ENCODE peak calls at places on chromosomes 16 and 17, in ten cellular contexts. F is mucosa of descending colon, A is adrenal gland, R is GM23248, K is A673, Y is prostate gland, G is AG04450, P is psoas muscle, E is dorsolateral prefrontal cortex, M is right lobe of liver. O is an unnamed sample.

GRCh38 chr17:32610027-32610650 is 123.3 kb downstream of the CDK5R1 start:
- DNase-seq in F (no peak), Y (no peak), R (no peak), G (no peak), K (no peak), P (no peak), E (no peak), M (no peak), A (no peak), O (no peak)

GRCh38 chr17:17401271-17401781 is 75.5 kb upstream of the MED9 start:
- DNase-seq in K (peak), E (no peak), Y (no peak), P (peak), F (no peak), M (peak), G (no peak), A (no peak), R (peak), O (no peak)

GRCh38 chr16:69935740-69936139 is 15.4 kb upstream of the CLEC18A start:
- DNase-seq in E (no peak), R (no peak), F (no peak), G (no peak), M (no peak), Y (no peak), K (no peak), P (no peak), A (no peak), O (no peak)

GRCh38 chr16:86961133-86961720 is 356.0 kb downstream of the C16orf95 start:
- DNase-seq in Y (no peak), M (no peak), R (peak), K (no peak), A (no peak), E (peak), P (no peak), F (no peak), G (peak), O (no peak)

GRCh38 chr16:83981799-83982198 is 13.8 kb downstream of the NECAB2 start:
- DNase-seq in G (no peak), P (no peak), Y (no peak), K (no peak), A (no peak), R (no peak), F (no peak), M (peak), E (no peak), O (no peak)

GRCh38 chr17:75069783-75070182 is 18.0 kb upstream of the SLC16A5 start:
- DNase-seq in K (no peak), F (no peak), A (no peak), P (no peak), G (no peak), R (peak), E (no peak), M (no peak), Y (peak), O (no peak)

GRCh38 chr16:9126609-9127008 is 35.2 kb downstream of the HAPSTR1 start:
- DNase-seq in Y (no peak), E (no peak), R (no peak), A (peak), M (no peak), P (no peak), K (no peak), F (no peak), G (no peak), O (no peak)

GRCh38 chr17:9987779-9988585 is 82.9 kb upstream of the RCVRN start:
- DNase-seq in G (no peak), Y (no peak), M (no peak), P (peak), F (no peak), E (no peak), A (no peak), K (peak), R (peak), O (no peak)

GRCh38 chr16:24825696-24826095 is 20.1 kb upstream of the SLC5A11 start:
- DNase-seq in P (no peak), Y (no peak), K (no peak), G (no peak), A (peak), F (no peak), M (no peak), E (no peak), R (no peak), O (no peak)

GRCh38 chr17:50051082-50051576 is 4.8 kb upstream of the ITGA3 start:
- DNase-seq in A (peak), P (peak), K (peak), R (peak), F (peak), Y (no peak), G (no peak), E (no peak), M (peak), O (no peak)

GRCh38 chr17:29718446-29719039 is 95.8 kb upstream of the CORO6 start:
- DNase-seq in K (no peak), Y (no peak), M (no peak), R (no peak), P (no peak), A (no peak), G (no peak), E (no peak), F (no peak), O (peak)

GRCh38 chr17:57755479-57756070 is 10.5 kb upstream of the CCDC182 start:
- DNase-seq in E (no peak), P (no peak), K (no peak), F (no peak), M (no peak), Y (no peak), A (no peak), R (no peak), G (no peak), O (no peak)

GRCh38 chr17:27402943-27403342 is 53.3 kb upstream of the KSR1 start:
- DNase-seq in Y (no peak), G (no peak), K (no peak), M (no peak), E (no peak), P (no peak), A (no peak), F (no peak), R (no peak), O (no peak)

GRCh38 chr16:84884311-84885023 is 64.7 kb downstream of the CRISPLD2 start:
- DNase-seq in A (no peak), Y (peak), F (peak), E (peak), G (no peak), P (peak), K (no peak), R (no peak), M (no peak), O (no peak)

GRCh38 chr16:18788828-18789514 is 1.2 kb downstream of the RPS15A start:
- DNase-seq in G (no peak), M (no peak), A (no peak), K (no peak), E (no peak), F (no peak), P (no peak), Y (no peak), R (peak), O (no peak)

GRCh38 chr16:84308120-84308519 is 13.4 kb downstream of the WFDC1 start:
- DNase-seq in A (peak), E (no peak), F (peak), G (peak), K (peak), Y (no peak), R (peak), M (no peak), P (peak), O (no peak)

GRCh38 chr17:1999557-2000251 is 25.4 kb downstream of the RTN4RL1 start:
- DNase-seq in M (peak), R (peak), E (no peak), F (peak), G (no peak), K (no peak), P (peak), Y (peak), A (peak), O (peak)

GRCh38 chr17:17900615-17901520 is 64.1 kb upstream of the SREBF1 start:
- DNase-seq in G (peak), P (peak), M (peak), R (peak), K (peak), Y (peak), E (no peak), F (peak), A (peak), O (peak)

GRCh38 chr17:75087558-75088453 is at the start of gene SLC16A5:
- DNase-seq in P (peak), G (no peak), E (peak), A (peak), K (peak), M (peak), R (peak), Y (peak), F (peak), O (peak)

GRCh38 chr16:19555938-19556778 is 655 bp downstream of the VPS35L start:
- DNase-seq in P (no peak), K (peak), M (no peak), R (peak), G (no peak), A (no peak), Y (no peak), E (no peak), F (no peak), O (no peak)

GRCh38 chr16:67281536-67282446 is 2.5 kb downstream of the PLEKHG4 start:
- DNase-seq in F (no peak), M (no peak), G (no peak), Y (no peak), K (no peak), P (peak), A (no peak), E (no peak), R (no peak), O (no peak)

GRCh38 chr17:40605301-40605700 is 40.0 kb upstream of the CCR7 start:
- DNase-seq in P (no peak), E (no peak), F (no peak), K (no peak), G (no peak), R (no peak), M (no peak), Y (no peak), A (no peak), O (no peak)

GRCh38 chr16:12551530-12551929 is 252.2 kb downstream of the CPPED1 start:
- DNase-seq in Y (no peak), G (no peak), F (no peak), M (no peak), A (no peak), P (no peak), R (no peak), K (no peak), E (no peak), O (no peak)

GRCh38 chr17:4750606-4751005 is 10.9 kb upstream of the CXCL16 start:
- DNase-seq in A (no peak), K (no peak), Y (no peak), R (no peak), M (no peak), E (no peak), G (no peak), P (no peak), F (no peak), O (no peak)

GRCh38 chr16:65214196-65214595 is 92.3 kb upstream of the CDH11 start:
- DNase-seq in K (no peak), R (peak), M (no peak), Y (no peak), P (no peak), A (no peak), F (no peak), G (no peak), E (no peak), O (no peak)

GRCh38 chr16:7304257-7304656 is 28.4 kb upstream of the RBFOX1 start:
- DNase-seq in E (no peak), R (no peak), Y (no peak), K (no peak), A (no peak), P (no peak), M (no peak), F (no peak), G (no peak), O (no peak)

GRCh38 chr17:79788989-79789942 is 7.6 kb downstream of the CBX8 start:
- DNase-seq in Y (no peak), A (no peak), E (no peak), P (no peak), K (peak), R (no peak), M (peak), F (no peak), G (no peak), O (no peak)

GRCh38 chr17:66468241-66469087 is 166.1 kb downstream of the PRKCA start:
- DNase-seq in Y (no peak), M (no peak), A (peak), F (no peak), E (no peak), R (peak), K (no peak), P (no peak), G (no peak), O (peak)

GRCh38 chr16:58418601-58419000 is 26.3 kb downstream of the GINS3 start:
- DNase-seq in R (peak), F (no peak), G (no peak), K (no peak), Y (no peak), A (peak), E (no peak), M (no peak), P (peak), O (peak)

GRCh38 chr17:38667099-38667786 is 7.5 kb downstream of the EPOP start:
- DNase-seq in F (no peak), A (peak), E (peak), R (peak), Y (peak), M (peak), G (peak), P (peak), K (peak), O (peak)

GRCh38 chr17:63029520-63029919 is 63.5 kb downstream of the TANC2 start:
- DNase-seq in A (no peak), G (peak), R (peak), K (no peak), P (no peak), M (no peak), Y (no peak), F (no peak), E (no peak), O (no peak)

GRCh38 chr16:72858611-72859493 is 189.1 kb downstream of the ZFHX3 start:
- DNase-seq in F (no peak), K (no peak), G (no peak), M (no peak), E (no peak), R (no peak), A (peak), Y (no peak), P (no peak), O (no peak)
- H3K4me3 ChIP-seq in F (no peak), K (no peak), G (peak), M (no peak), E (no peak), R (no peak), A (no peak), Y (no peak), P (no peak), O (no peak)

DNA sequence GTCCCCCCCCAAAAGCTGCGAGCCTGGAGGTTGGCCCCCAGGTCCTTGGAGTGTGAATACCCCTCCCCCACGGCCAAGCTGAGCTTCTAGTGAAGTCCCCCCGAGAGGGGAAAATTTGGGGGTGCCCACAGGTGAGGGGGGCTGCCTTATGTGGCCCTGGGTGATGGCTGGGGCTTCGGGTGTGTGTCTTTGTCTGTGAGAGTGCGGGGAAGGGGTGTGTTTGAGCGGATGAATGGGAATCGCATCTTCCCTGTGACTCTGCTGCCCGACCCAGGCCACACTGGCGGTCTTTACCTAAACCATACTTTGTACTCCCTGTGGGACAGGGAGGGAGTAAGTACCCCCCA is 1.2 kb downstream of the SBK1 start:
- DNase-seq in E (no peak), Y (no peak), G (no peak), P (peak), M (no peak), F (no peak), R (no peak), K (no peak), A (no peak), O (no peak)
- H3K4me3 ChIP-seq in E (peak), Y (peak), G (no peak), P (peak), M (no peak), F (no peak), R (no peak), K (peak), A (no peak), O (no peak)

GRCh38 chr17:82592289-82592683 is 56.0 kb downstream of the WDR45B start:
- DNase-seq in E (no peak), Y (peak), K (no peak), F (peak), G (no peak), A (peak), M (peak), R (peak), P (no peak), O (peak)
- H3K4me3 ChIP-seq in E (peak), Y (no peak), K (no peak), F (no peak), G (no peak), A (no peak), M (no peak), R (no peak), P (peak), O (peak)

GRCh38 chr16:28063047-28063521 is 430 bp downstream of the GSG1L start:
- DNase-seq in Y (no peak), A (no peak), E (no peak), M (no peak), P (no peak), K (peak), F (peak), G (no peak), R (peak), O (no peak)
- H3K4me3 ChIP-seq in Y (peak), A (no peak), E (peak), M (no peak), P (peak), K (peak), F (no peak), G (no peak), R (no peak), O (peak)

GRCh38 chr17:68255151-68255550 is 7.3 kb downstream of the AMZ2 start:
- DNase-seq in K (no peak), R (no peak), M (no peak), G (no peak), E (no peak), F (no peak), P (no peak), A (no peak), Y (no peak), O (no peak)
- H3K4me3 ChIP-seq in K (no peak), R (no peak), M (no peak), G (no peak), E (no peak), F (no peak), P (no peak), A (no peak), Y (no peak), O (no peak)

GRCh38 chr16:68370921-68371651 is 60.3 kb downstream of the PRMT7 start:
- DNase-seq in G (no peak), A (no peak), R (no peak), M (no peak), F (peak), P (no peak), Y (no peak), K (no peak), E (no peak), O (no peak)
- H3K4me3 ChIP-seq in G (no peak), A (no peak), R (no peak), M (no peak), F (no peak), P (no peak), Y (no peak), K (no peak), E (no peak), O (no peak)

GRCh38 chr17:7204828-7205461 is 14.7 kb downstream of the DLG4 start:
- DNase-seq in P (peak), E (peak), A (peak), M (peak), K (peak), R (peak), F (peak), G (peak), Y (no peak), O (peak)
- H3K4me3 ChIP-seq in P (peak), E (peak), A (no peak), M (peak), K (peak), R (peak), F (no peak), G (peak), Y (peak), O (peak)

GRCh38 chr16:10607157-10607556 is 26.8 kb upstream of the EMP2 start:
- DNase-seq in E (no peak), M (no peak), P (no peak), A (no peak), G (no peak), Y (no peak), F (no peak), K (no peak), R (no peak), O (no peak)
- H3K4me3 ChIP-seq in E (no peak), M (no peak), P (no peak), A (no peak), G (no peak), Y (no peak), F (no peak), K (no peak), R (no peak), O (no peak)

GRCh38 chr17:45312477-45313418 is 4.1 kb downstream of the MAP3K14 start:
- DNase-seq in G (no peak), K (no peak), E (no peak), Y (no peak), R (peak), A (no peak), M (no peak), F (no peak), P (no peak), O (peak)
- H3K4me3 ChIP-seq in G (peak), K (no peak), E (no peak), Y (no peak), R (peak), A (no peak), M (peak), F (no peak), P (peak), O (peak)

GRCh38 chr17:20706752-20707372 is 127.3 kb downstream of the CDRT15L2 start:
- DNase-seq in P (no peak), R (peak), A (no peak), K (no peak), G (no peak), M (no peak), E (no peak), Y (peak), F (no peak), O (no peak)
- H3K4me3 ChIP-seq in P (no peak), R (no peak), A (no peak), K (no peak), G (no peak), M (no peak), E (no peak), Y (no peak), F (no peak), O (no peak)

O was measured in gastrocnemius medialis.